ENCODE peak calls at places on chromosomes 13 and 19, in nine cellular contexts. H is transverse colon, W is HCT116, U is endothelial cell of umbilical vein, X is breast epithelium, B is spleen, Q is stomach, S is vagina, P is H1. G is an unnamed sample.
A peak's percentile ranks its signal among the peaks of the same experiment; 100 is the strongest.

GRCh38 chr13:73339086-73339485 is 280.3 kb downstream of the KLF5 start:
- DNase-seq in Q (no peak), X (no peak), S (no peak), P (no peak), B (no peak), U (no peak), H (no peak), W (no peak), G (no peak)

GRCh38 chr13:42753697-42754096 is 27.7 kb upstream of the FAM216B start:
- DNase-seq in U (no peak), Q (no peak), W (no peak), X (no peak), S (no peak), B (no peak), H (no peak), P (no peak), G (no peak)

GRCh38 chr19:35331551-35332214 is 2.7 kb downstream of the CD22 start:
- DNase-seq in H (no peak), P (no peak), W (no peak), B (no peak), Q (no peak), U (no peak), S (no peak), X (no peak), G (no peak)

GRCh38 chr13:107545946-107546502 is 669.3 kb downstream of the LIG4 start:
- DNase-seq in P (no peak), H (no peak), Q (no peak), S (no peak), U (no peak), X (no peak), W (no peak), B (no peak), G (no peak)

GRCh38 chr13:26449063-26449848 is 108.2 kb upstream of the WASF3 start:
- DNase-seq in S (no peak), W (no peak), P (no peak), Q (no peak), X (no peak), U (no peak), B (no peak), H (no peak), G (no peak)

GRCh38 chr19:56167064-56167578 is 8.7 kb upstream of the GALP start:
- DNase-seq in B (no peak), W (no peak), H (no peak), X (no peak), S (no peak), P (no peak), U (no peak), Q (no peak), G (no peak)

GRCh38 chr19:19530423-19530804 is 1.7 kb downstream of the YJEFN3 start:
- DNase-seq in W (no peak), P (no peak), U (no peak), B (no peak), Q (no peak), X (no peak), H (no peak), S (no peak), G (no peak)

GRCh38 chr13:112670864-112671263 is 19.0 kb upstream of the ATP11A start:
- DNase-seq in W (no peak), P (no peak), H (no peak), X (no peak), B (no peak), S (no peak), U (no peak), Q (no peak), G (peak; percentile 45)

GRCh38 chr19:38727306-38727867 is 16.9 kb downstream of the CAPN12 start:
- DNase-seq in Q (no peak), X (no peak), H (no peak), S (no peak), P (no peak), B (peak; percentile 70), W (no peak), U (no peak), G (no peak)

GRCh38 chr19:39265321-39265916 is 2.8 kb upstream of the IFNL2 start:
- DNase-seq in B (no peak), P (peak; percentile 75), S (no peak), H (no peak), Q (no peak), U (no peak), X (no peak), W (no peak), G (no peak)

GRCh38 chr13:24007979-24008620 is 110.8 kb upstream of the C1QTNF9B start:
- DNase-seq in H (no peak), S (no peak), B (no peak), X (no peak), P (no peak), U (no peak), W (no peak), Q (no peak), G (no peak)

GRCh38 chr13:75091707-75092106 is 390.3 kb downstream of the TBC1D4 start:
- DNase-seq in W (no peak), U (no peak), S (no peak), X (no peak), H (no peak), Q (no peak), P (no peak), B (no peak), G (no peak)

GRCh38 chr19:814108-815078 is 7.4 kb downstream of the PLPPR3 start:
- DNase-seq in X (no peak), Q (no peak), W (no peak), S (no peak), B (peak; percentile 76), P (no peak), H (no peak), U (no peak), G (no peak)

GRCh38 chr19:54030895-54031586 is 32.7 kb downstream of the VSTM1 start:
- DNase-seq in U (peak; percentile 29), S (no peak), Q (no peak), P (no peak), W (no peak), H (no peak), X (no peak), B (no peak), G (no peak)

GRCh38 chr13:99085139-99085845 is 107.4 kb upstream of the DOCK9 start:
- DNase-seq in H (no peak), B (peak; percentile 78), X (no peak), P (peak; percentile 57), Q (no peak), U (peak; percentile 34), S (no peak), W (no peak), G (peak; percentile 67)

DNA sequence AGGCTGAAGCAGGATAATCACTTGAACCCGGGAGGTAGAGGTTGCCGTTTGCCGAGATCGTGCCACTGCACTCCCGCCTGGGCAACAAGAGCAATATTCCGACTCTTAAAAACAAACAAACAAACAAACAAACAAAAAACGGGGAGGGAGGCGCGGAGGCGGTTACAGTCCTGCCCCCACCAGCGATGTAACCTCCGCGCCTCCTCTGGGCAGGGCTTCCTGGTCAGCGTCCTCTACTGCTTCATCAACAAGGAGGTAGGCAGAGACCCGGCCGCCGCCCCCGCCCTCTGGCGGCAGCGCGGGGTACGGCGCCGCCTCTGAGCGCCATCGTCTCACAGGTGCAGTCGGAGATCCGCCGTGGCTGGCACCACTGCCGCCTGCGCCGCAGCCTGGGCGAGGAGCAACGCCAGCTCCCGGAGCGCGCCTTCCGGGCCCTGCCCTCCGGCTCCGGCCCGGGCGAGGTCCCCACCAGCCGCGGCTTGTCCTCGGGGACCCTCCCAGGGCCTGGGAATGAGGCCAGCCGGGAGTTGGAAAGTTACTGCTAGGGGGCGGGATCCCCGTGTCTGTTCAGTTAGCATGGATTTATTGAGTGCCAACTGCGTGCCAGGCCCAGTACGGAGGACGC is 10.2 kb downstream of the SNRPD2 start:
- DNase-seq in W (peak; percentile 71), S (no peak), X (peak; percentile 88), B (peak; percentile 98), U (peak; percentile 92), Q (peak; percentile 95), H (peak; percentile 93), P (peak; percentile 95), G (peak; percentile 93)
- TF ChIP-seq POLR2AphosphoS5 in W (peak; percentile 67), S (peak; percentile 66), X (no peak), B (peak; percentile 86), U (peak; percentile 62), Q (peak; percentile 78), H (peak; percentile 46), P (no peak), G (no peak)

DNA sequence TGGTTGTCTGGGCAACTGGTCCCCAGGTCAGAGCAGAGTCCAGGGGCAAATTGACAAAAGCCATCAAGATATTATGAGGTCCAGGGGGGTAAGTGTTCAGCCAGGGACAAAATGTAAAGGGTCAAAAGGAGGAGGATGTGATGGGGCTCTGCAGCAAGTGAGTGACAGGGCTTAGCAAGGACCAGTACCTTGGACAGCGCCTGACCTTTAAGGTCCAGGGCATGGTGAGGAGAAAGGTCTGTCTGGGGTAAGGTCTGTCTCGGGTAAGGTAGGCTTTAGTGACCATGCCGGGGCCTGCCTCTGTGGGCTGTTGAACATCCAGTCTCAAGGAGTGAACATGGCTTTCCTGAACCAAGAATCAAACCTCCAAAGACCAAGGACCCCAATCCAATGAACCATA is 6.3 kb upstream of the ZNF358 start:
- DNase-seq in W (no peak), B (no peak), P (peak; percentile 67), U (no peak), X (no peak), H (no peak), S (no peak), Q (no peak), G (no peak)
- TF ChIP-seq POLR2AphosphoS5 in W (no peak), B (no peak), P (no peak), U (no peak), X (no peak), H (no peak), S (no peak), Q (no peak), G (no peak)

GRCh38 chr13:97460853-97461252 is 26.9 kb downstream of the RAP2A start:
- DNase-seq in Q (no peak), H (no peak), B (no peak), X (no peak), S (no peak), W (no peak), U (no peak), P (no peak), G (no peak)

GRCh38 chr13:97459215-97459772 is 25.3 kb downstream of the RAP2A start:
- DNase-seq in U (no peak), H (no peak), X (no peak), S (no peak), Q (no peak), W (no peak), P (no peak), B (no peak), G (no peak)

GRCh38 chr13:97456047-97456446 is 22.1 kb downstream of the RAP2A start:
- DNase-seq in X (no peak), W (no peak), U (no peak), B (no peak), Q (no peak), P (no peak), S (no peak), H (no peak), G (no peak)

GRCh38 chr13:97454699-97455098 is 20.7 kb downstream of the RAP2A start:
- DNase-seq in B (no peak), S (no peak), X (no peak), W (no peak), Q (no peak), P (no peak), U (no peak), H (no peak), G (no peak)

GRCh38 chr13:97460004-97460756 is 26.2 kb downstream of the RAP2A start:
- DNase-seq in S (no peak), X (no peak), U (no peak), W (no peak), H (no peak), P (no peak), B (no peak), Q (no peak), G (no peak)
- TF ChIP-seq POLR2AphosphoS5 in S (no peak), X (no peak), U (no peak), W (no peak), H (no peak), P (no peak), B (no peak), Q (no peak), G (no peak)

GRCh38 chr19:52735734-52736133 is 890 bp upstream of the ZNF611 start:
- DNase-seq in P (peak; percentile 75), S (no peak), W (no peak), H (peak; percentile 68), U (peak; percentile 72), B (peak; percentile 80), X (peak; percentile 67), Q (peak; percentile 38), G (peak; percentile 85)
- TF ChIP-seq POLR2AphosphoS5 in P (no peak), S (peak; percentile 35), W (no peak), H (no peak), U (peak; percentile 37), B (peak; percentile 47), X (peak; percentile 42), Q (peak; percentile 7), G (no peak)

G was measured in sigmoid colon.